ENCODE peak calls at places on chromosomes 16 and 17, in six cellular contexts. One of them, this sample, is unnamed.

GRCh38 chr16:55035037-55035436 is 104.4 kb downstream of the IRX5 start:
- DNase-seq in progenitor cell of endocrine pancreas: peak
- DNase-seq in nucleus accumbens: no peak
- DNase-seq in heart left ventricle: no peak
- DNase-seq in NCI-H510A: no peak
- DNase-seq in nephron progenitor cell: peak
- DNase-seq in this sample: peak

GRCh38 chr17:44203731-44204452 is 4.2 kb upstream of the ATXN7L3 start:
- DNase-seq in progenitor cell of endocrine pancreas: no peak
- DNase-seq in nucleus accumbens: no peak
- DNase-seq in heart left ventricle: no peak
- DNase-seq in NCI-H510A: peak
- DNase-seq in nephron progenitor cell: peak
- DNase-seq in this sample: peak

GRCh38 chr16:55047331-55047730 is 116.7 kb downstream of the IRX5 start:
- DNase-seq in progenitor cell of endocrine pancreas: no peak
- DNase-seq in nucleus accumbens: no peak
- DNase-seq in heart left ventricle: no peak
- DNase-seq in NCI-H510A: no peak
- DNase-seq in nephron progenitor cell: no peak
- DNase-seq in this sample: no peak

GRCh38 chr16:85675528-85675927 is 13.2 kb downstream of the GINS2 start:
- DNase-seq in progenitor cell of endocrine pancreas: no peak
- DNase-seq in nucleus accumbens: no peak
- DNase-seq in heart left ventricle: no peak
- DNase-seq in NCI-H510A: no peak
- DNase-seq in nephron progenitor cell: no peak
- DNase-seq in this sample: no peak

GRCh38 chr17:35972066-35972465 is 9.2 kb downstream of the CCL16 start:
- DNase-seq in progenitor cell of endocrine pancreas: no peak
- DNase-seq in nucleus accumbens: no peak
- DNase-seq in heart left ventricle: no peak
- DNase-seq in NCI-H510A: no peak
- DNase-seq in nephron progenitor cell: no peak
- DNase-seq in this sample: no peak

GRCh38 chr17:38572292-38572664 is 33.5 kb downstream of the SRCIN1 start:
- DNase-seq in progenitor cell of endocrine pancreas: no peak
- DNase-seq in nucleus accumbens: no peak
- DNase-seq in heart left ventricle: no peak
- DNase-seq in NCI-H510A: no peak
- DNase-seq in nephron progenitor cell: peak
- DNase-seq in this sample: no peak

GRCh38 chr17:18070861-18071340 is 16.8 kb upstream of the DRG2 start:
- DNase-seq in progenitor cell of endocrine pancreas: no peak
- DNase-seq in nucleus accumbens: no peak
- DNase-seq in heart left ventricle: no peak
- DNase-seq in NCI-H510A: no peak
- DNase-seq in nephron progenitor cell: peak
- DNase-seq in this sample: no peak

GRCh38 chr17:15511142-15511541 is 43.7 kb upstream of the CDRT4 start:
- DNase-seq in progenitor cell of endocrine pancreas: no peak
- DNase-seq in nucleus accumbens: no peak
- DNase-seq in heart left ventricle: no peak
- DNase-seq in NCI-H510A: no peak
- DNase-seq in nephron progenitor cell: no peak
- DNase-seq in this sample: no peak

GRCh38 chr16:54148974-54149373 is 137.6 kb downstream of the IRX3 start:
- DNase-seq in progenitor cell of endocrine pancreas: no peak
- DNase-seq in nucleus accumbens: no peak
- DNase-seq in heart left ventricle: no peak
- DNase-seq in NCI-H510A: no peak
- DNase-seq in nephron progenitor cell: no peak
- DNase-seq in this sample: no peak

GRCh38 chr17:64546716-64547115 is 39.9 kb downstream of the CEP95 start:
- DNase-seq in progenitor cell of endocrine pancreas: no peak
- DNase-seq in nucleus accumbens: no peak
- DNase-seq in heart left ventricle: no peak
- DNase-seq in NCI-H510A: no peak
- DNase-seq in nephron progenitor cell: no peak
- DNase-seq in this sample: no peak

GRCh38 chr17:8056232-8056975 is 17.5 kb downstream of the ALOX15B start:
- DNase-seq in progenitor cell of endocrine pancreas: no peak
- DNase-seq in nucleus accumbens: no peak
- DNase-seq in heart left ventricle: no peak
- DNase-seq in NCI-H510A: no peak
- DNase-seq in nephron progenitor cell: no peak
- DNase-seq in this sample: no peak

GRCh38 chr17:82416771-82417170 is 1.4 kb upstream of the HEXD start:
- DNase-seq in progenitor cell of endocrine pancreas: no peak
- DNase-seq in nucleus accumbens: no peak
- DNase-seq in heart left ventricle: no peak
- DNase-seq in NCI-H510A: no peak
- DNase-seq in nephron progenitor cell: no peak
- DNase-seq in this sample: no peak

GRCh38 chr16:73054732-73055481 is 7.0 kb upstream of the ZFHX3 start:
- DNase-seq in progenitor cell of endocrine pancreas: no peak
- DNase-seq in nucleus accumbens: no peak
- DNase-seq in heart left ventricle: no peak
- DNase-seq in NCI-H510A: no peak
- DNase-seq in nephron progenitor cell: no peak
- DNase-seq in this sample: no peak

GRCh38 chr16:86377251-86378022 is 132.9 kb upstream of the FOXF1 start:
- DNase-seq in progenitor cell of endocrine pancreas: no peak
- DNase-seq in nucleus accumbens: no peak
- DNase-seq in heart left ventricle: no peak
- DNase-seq in NCI-H510A: no peak
- DNase-seq in nephron progenitor cell: no peak
- DNase-seq in this sample: no peak

GRCh38 chr16:28307936-28308335 is 15.6 kb downstream of the SBK1 start:
- DNase-seq in progenitor cell of endocrine pancreas: no peak
- DNase-seq in nucleus accumbens: no peak
- DNase-seq in heart left ventricle: no peak
- DNase-seq in NCI-H510A: no peak
- DNase-seq in nephron progenitor cell: no peak
- DNase-seq in this sample: no peak

GRCh38 chr16:79430129-79430789 is 170.3 kb downstream of the MAF start:
- DNase-seq in progenitor cell of endocrine pancreas: no peak
- DNase-seq in nucleus accumbens: no peak
- DNase-seq in heart left ventricle: no peak
- DNase-seq in NCI-H510A: no peak
- DNase-seq in nephron progenitor cell: no peak
- DNase-seq in this sample: no peak

GRCh38 chr16:23836404-23837291 is 865 bp downstream of the PRKCB start:
- DNase-seq in progenitor cell of endocrine pancreas: no peak
- DNase-seq in nucleus accumbens: peak
- DNase-seq in heart left ventricle: peak
- DNase-seq in NCI-H510A: no peak
- DNase-seq in nephron progenitor cell: peak
- DNase-seq in this sample: no peak